ENCODE peak calls at places on chromosomes 12 and 14, in five cellular contexts. K is HL-60, O is osteoblast, Z is epithelial cell of esophagus, T is A549. G is an unnamed sample.

GRCh38 chr12:62438098-62438692 is 28.4 kb upstream of the MON2 start:
- DNase-seq in K (peak), T (peak), Z (peak), O (no peak), G (peak)

GRCh38 chr12:54993181-54993835 is 8.7 kb upstream of the TESPA1 start:
- DNase-seq in T (peak), O (peak), Z (peak), K (peak), G (peak)

GRCh38 chr12:52181757-52182156 is 10.1 kb downstream of the KRT80 start:
- DNase-seq in T (no peak), O (peak), Z (peak), K (no peak), G (no peak)

GRCh38 chr14:35927727-35928126 is 101.6 kb downstream of the BRMS1L start:
- DNase-seq in O (no peak), T (no peak), Z (peak), K (no peak), G (no peak)

GRCh38 chr12:93780115-93780641 is 103.0 kb downstream of the CRADD start:
- DNase-seq in O (no peak), K (no peak), Z (no peak), T (no peak), G (no peak)

GRCh38 chr12:52984136-52984535 is 22.1 kb upstream of the EIF4B start:
- DNase-seq in K (no peak), Z (no peak), O (no peak), T (no peak), G (peak)

GRCh38 chr12:74552201-74552600 is 14.6 kb downstream of the ATXN7L3B start:
- DNase-seq in O (no peak), K (no peak), Z (no peak), T (no peak), G (no peak)

GRCh38 chr14:68782091-68782981 is 10.5 kb downstream of the ZFP36L1 start:
- DNase-seq in K (no peak), O (no peak), Z (no peak), T (no peak), G (no peak)

GRCh38 chr14:51607677-51608076 is 44.0 kb upstream of the FRMD6 start:
- DNase-seq in Z (no peak), O (no peak), K (no peak), T (no peak), G (no peak)

GRCh38 chr14:95192306-95192705 is 35.0 kb upstream of the DICER1 start:
- DNase-seq in O (no peak), Z (no peak), T (no peak), K (no peak), G (no peak)

GRCh38 chr12:29750131-29750927 is 33.4 kb downstream of the TMTC1 start:
- DNase-seq in O (no peak), T (no peak), Z (no peak), K (no peak), G (no peak)

GRCh38 chr12:68119724-68120211 is 39.8 kb downstream of the IFNG start:
- DNase-seq in T (no peak), O (no peak), K (no peak), Z (peak), G (no peak)

GRCh38 chr12:47188576-47189441 is 109.0 kb upstream of the AMIGO2 start:
- DNase-seq in T (no peak), O (no peak), Z (peak), K (no peak), G (no peak)

GRCh38 chr12:107776171-107776570 is 1.7 kb downstream of the ASCL4 start:
- DNase-seq in T (no peak), Z (no peak), K (no peak), O (no peak), G (no peak)

GRCh38 chr12:3313066-3313465 is 177.9 kb upstream of the PRMT8 start:
- DNase-seq in T (no peak), K (no peak), Z (peak), O (peak), G (no peak)

GRCh38 chr14:54529811-54530210 is 20.1 kb downstream of the CGRRF1 start:
- DNase-seq in T (no peak), K (no peak), O (peak), Z (peak), G (no peak)

GRCh38 chr14:61475316-61475715 is 153.9 kb downstream of the PRKCH start:
- DNase-seq in K (peak), T (peak), O (no peak), Z (peak), G (peak)

GRCh38 chr14:73802431-73803188 is 49.0 kb upstream of the PTGR2 start:
- DNase-seq in K (no peak), T (no peak), O (no peak), Z (peak), G (peak)

GRCh38 chr12:49511410-49511809 is 27.4 kb upstream of the KCNH3 start:
- DNase-seq in T (no peak), O (no peak), K (no peak), Z (peak), G (no peak)

GRCh38 chr14:68741839-68742470 is 50.9 kb downstream of the ZFP36L1 start:
- DNase-seq in T (no peak), Z (no peak), O (no peak), K (peak), G (no peak)

GRCh38 chr12:28568083-28568482 is 377.8 kb downstream of the CCDC91 start:
- DNase-seq in K (no peak), Z (peak), T (peak), O (peak), G (no peak)

GRCh38 chr14:65696801-65697200 is 284.3 kb downstream of the FUT8 start:
- DNase-seq in T (no peak), O (no peak), Z (no peak), K (no peak), G (no peak)

GRCh38 chr14:20836668-20837338 is 34.2 kb upstream of the RNASE1 start:
- DNase-seq in Z (peak), K (no peak), O (peak), T (peak), G (peak)

GRCh38 chr14:72678360-72678759 is 215.5 kb downstream of the DPF3 start:
- DNase-seq in K (no peak), Z (no peak), O (peak), T (no peak), G (no peak)

GRCh38 chr12:88375960-88376305 is 204.3 kb downstream of the KITLG start:
- DNase-seq in O (no peak), T (no peak), Z (peak), K (no peak), G (no peak)

GRCh38 chr12:78406776-78407335 is 457.7 kb upstream of the SYT1 start:
- DNase-seq in Z (no peak), T (no peak), K (no peak), O (no peak), G (no peak)

GRCh38 chr12:100229036-100229635 is 28.5 kb downstream of the ACTR6 start:
- DNase-seq in Z (peak), T (no peak), O (no peak), K (no peak), G (peak)

GRCh38 chr12:70660620-70661219 is 23.5 kb upstream of the PTPRB start:
- DNase-seq in T (no peak), O (peak), Z (peak), K (no peak), G (peak)

GRCh38 chr12:103249614-103250013 is 246.2 kb downstream of the C12orf42 start:
- DNase-seq in K (no peak), T (no peak), Z (peak), O (no peak), G (no peak)

GRCh38 chr12:121505513-121505912 is 75.3 kb downstream of the KDM2B start:
- DNase-seq in Z (no peak), K (no peak), T (no peak), O (peak), G (no peak)

GRCh38 chr14:61911534-61911933 is 149.3 kb downstream of the SNAPC1 start:
- DNase-seq in Z (no peak), O (no peak), T (no peak), K (no peak), G (no peak)

GRCh38 chr12:98440165-98440581 is 75.2 kb upstream of the TMPO start:
- DNase-seq in Z (peak), K (peak), O (peak), T (no peak), G (peak)
- TF ChIP-seq CTCF in Z (no peak), K (no peak), O (no peak), T (no peak), G (no peak)

GRCh38 chr14:102795060-102795925 is 18.0 kb downstream of the TRAF3 start:
- DNase-seq in Z (peak), T (peak), K (no peak), O (peak), G (peak)
- TF ChIP-seq CTCF in Z (peak), T (no peak), K (no peak), O (peak), G (no peak)

GRCh38 chr14:103694572-103695026 is 20.7 kb downstream of the XRCC3 start:
- DNase-seq in O (peak), K (no peak), Z (no peak), T (no peak), G (no peak)
- TF ChIP-seq CTCF in O (no peak), K (no peak), Z (no peak), T (no peak), G (no peak)

GRCh38 chr12:2051700-2052625 is 824 bp upstream of the CACNA1C start:
- DNase-seq in K (no peak), O (peak), Z (no peak), T (no peak), G (no peak)
- TF ChIP-seq CTCF in K (no peak), O (no peak), Z (no peak), T (no peak), G (no peak)

GRCh38 chr14:100376751-100377171 is 53.6 kb downstream of the SLC25A47 start:
- DNase-seq in T (peak), O (no peak), Z (peak), K (no peak), G (peak)
- TF ChIP-seq CTCF in T (no peak), O (peak), Z (peak), K (no peak), G (no peak)

GRCh38 chr12:57727758-57728395 is 10.7 kb downstream of the AGAP2 start:
- DNase-seq in T (no peak), Z (no peak), K (no peak), O (peak), G (no peak)

GRCh38 chr12:57724936-57725740 is 13.4 kb downstream of the AGAP2 start:
- DNase-seq in O (peak), T (no peak), K (no peak), Z (no peak), G (no peak)

GRCh38 chr12:57725851-57726150 is 12.7 kb downstream of the AGAP2 start:
- DNase-seq in Z (no peak), O (no peak), K (no peak), T (peak), G (no peak)

GRCh38 chr12:57726151-57726883 is 12.2 kb downstream of the AGAP2 start:
- DNase-seq in O (peak), Z (peak), T (peak), K (no peak), G (peak)

GRCh38 chr12:57726884-57727757 is 11.4 kb downstream of the AGAP2 start:
- DNase-seq in K (no peak), O (peak), Z (peak), T (no peak), G (no peak)
- TF ChIP-seq CTCF in K (no peak), O (no peak), Z (peak), T (no peak), G (no peak)

DNA sequence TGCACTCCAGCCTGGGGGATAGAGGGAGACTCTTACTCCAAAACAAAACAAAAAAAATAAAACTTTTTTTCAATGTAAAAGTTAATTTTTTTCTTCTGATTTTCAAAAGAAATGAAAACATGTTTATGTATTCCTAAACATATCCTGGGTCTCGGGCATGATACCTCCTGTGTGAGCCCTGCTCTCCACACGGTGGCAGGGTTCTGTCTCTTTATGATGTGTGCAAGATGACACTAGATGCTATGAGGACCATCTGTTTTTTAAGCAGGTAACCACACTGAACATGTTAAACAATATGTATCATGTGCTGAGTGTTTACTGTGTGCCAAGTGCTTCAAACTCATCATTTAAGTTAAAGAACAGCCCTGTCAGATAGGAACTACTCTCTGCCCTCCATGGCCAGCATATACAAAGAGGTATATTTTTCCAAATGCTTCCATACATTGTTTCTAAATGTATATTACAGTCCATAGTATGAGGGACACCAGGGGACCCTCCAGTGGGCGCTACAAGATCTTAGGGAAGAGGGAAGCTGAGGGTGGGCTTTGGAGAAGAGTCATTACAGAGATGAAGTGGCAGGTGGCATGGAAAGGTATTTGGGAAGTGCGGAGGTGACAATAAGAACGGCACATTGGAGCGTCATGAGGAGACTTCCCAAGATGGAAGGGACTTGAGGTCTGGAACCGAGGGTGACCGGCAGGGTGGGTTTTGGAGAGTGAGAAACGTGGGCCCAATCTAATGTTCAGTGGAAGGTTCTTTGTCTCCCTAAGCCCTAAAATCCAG is 28.5 kb downstream of the FOS start:
- DNase-seq in K (no peak), Z (peak), O (no peak), T (peak), G (peak)
- TF ChIP-seq CTCF in K (no peak), Z (peak), O (peak), T (peak), G (no peak)

DNA sequence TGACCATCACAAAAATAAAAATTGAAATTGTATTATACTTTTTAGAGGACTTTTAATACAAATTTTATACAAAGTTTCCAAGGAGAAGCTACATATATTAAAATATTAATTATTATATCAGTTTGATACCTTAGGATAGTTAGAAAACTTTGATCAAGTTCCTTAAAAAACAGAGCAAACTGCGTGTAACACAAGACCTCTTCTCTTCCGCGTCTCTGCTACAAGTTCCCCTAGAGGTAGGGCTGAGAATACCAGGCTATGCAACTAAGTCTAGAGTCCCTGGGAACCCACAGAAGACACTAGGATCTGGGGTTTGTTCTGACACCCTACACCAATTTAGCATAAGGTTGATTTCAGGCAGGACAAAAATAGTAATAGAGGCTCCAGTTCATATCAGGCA is 319.0 kb downstream of the FOXG1 start:
- DNase-seq in K (no peak), O (no peak), T (peak), Z (peak), G (peak)
- TF ChIP-seq CTCF in K (no peak), O (peak), T (no peak), Z (peak), G (no peak)

DNA sequence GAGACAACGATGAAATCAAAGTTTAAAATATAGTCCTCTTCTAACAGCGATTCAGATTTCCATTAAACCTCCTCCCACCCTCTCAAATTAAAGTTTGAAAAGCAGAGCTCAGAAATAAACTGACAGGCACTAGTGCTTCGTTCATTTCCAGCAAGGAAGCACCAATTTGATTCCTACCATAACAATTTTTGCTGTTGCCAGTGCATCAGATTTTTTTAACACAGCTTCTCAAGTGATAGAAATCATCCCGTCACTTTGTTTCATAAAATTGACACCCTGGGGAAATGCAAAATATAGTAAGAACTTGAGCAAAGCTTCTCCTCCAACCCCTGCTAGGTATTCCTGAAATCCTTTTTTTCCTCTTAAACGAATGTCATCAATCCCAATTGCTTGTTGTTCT is 332.0 kb downstream of the FOXG1 start:
- DNase-seq in O (no peak), T (no peak), Z (no peak), K (no peak), G (no peak)
- TF ChIP-seq CTCF in O (no peak), T (no peak), Z (no peak), K (no peak), G (no peak)

G was measured in Calu3.